ENCODE peak calls at places on chromosomes 5 and 9, in six cellular contexts. One of them, this sample, is unnamed.

GRCh38 chr5:150497274-150497988 is 10.5 kb upstream of the NDST1 start:
- DNase-seq in ovary: peak
- DNase-seq in H1: no peak
- DNase-seq in Calu3: peak
- DNase-seq in GM13976: no peak
- DNase-seq in IMR-90: peak
- DNase-seq in this sample: no peak

GRCh38 chr5:35777358-35778087 is 79.2 kb upstream of the IL7R start:
- DNase-seq in ovary: peak
- DNase-seq in H1: no peak
- DNase-seq in Calu3: peak
- DNase-seq in GM13976: peak
- DNase-seq in IMR-90: peak
- DNase-seq in this sample: peak

GRCh38 chr9:107636596-107637405 is 147.2 kb upstream of the KLF4 start:
- DNase-seq in ovary: no peak
- DNase-seq in H1: no peak
- DNase-seq in Calu3: no peak
- DNase-seq in GM13976: no peak
- DNase-seq in IMR-90: peak
- DNase-seq in this sample: no peak

GRCh38 chr9:116391306-116391900 is 237.8 kb downstream of the PAPPA start:
- DNase-seq in ovary: no peak
- DNase-seq in H1: no peak
- DNase-seq in Calu3: no peak
- DNase-seq in GM13976: no peak
- DNase-seq in IMR-90: peak
- DNase-seq in this sample: no peak

GRCh38 chr9:74557577-74557976 is 60.4 kb downstream of the RORB start:
- DNase-seq in ovary: no peak
- DNase-seq in H1: no peak
- DNase-seq in Calu3: no peak
- DNase-seq in GM13976: no peak
- DNase-seq in IMR-90: no peak
- DNase-seq in this sample: no peak

GRCh38 chr5:14180437-14180836 is 37.3 kb downstream of the TRIO start:
- DNase-seq in ovary: no peak
- DNase-seq in H1: no peak
- DNase-seq in Calu3: no peak
- DNase-seq in GM13976: no peak
- DNase-seq in IMR-90: no peak
- DNase-seq in this sample: no peak

GRCh38 chr5:132109494-132110053 is 36.0 kb downstream of the CSF2 start:
- DNase-seq in ovary: no peak
- DNase-seq in H1: no peak
- DNase-seq in Calu3: no peak
- DNase-seq in GM13976: no peak
- DNase-seq in IMR-90: peak
- DNase-seq in this sample: no peak

GRCh38 chr9:108511200-108511756 is 344.5 kb downstream of the ACTL7B start:
- DNase-seq in ovary: no peak
- DNase-seq in H1: no peak
- DNase-seq in Calu3: no peak
- DNase-seq in GM13976: no peak
- DNase-seq in IMR-90: peak
- DNase-seq in this sample: no peak

GRCh38 chr9:124216474-124217176 is 41.1 kb upstream of the NEK6 start:
- DNase-seq in ovary: no peak
- DNase-seq in H1: no peak
- DNase-seq in Calu3: no peak
- DNase-seq in GM13976: peak
- DNase-seq in IMR-90: no peak
- DNase-seq in this sample: peak

GRCh38 chr5:157057459-157058370 is 1.2 kb downstream of the HAVCR1 start:
- DNase-seq in ovary: no peak
- DNase-seq in H1: no peak
- DNase-seq in Calu3: no peak
- DNase-seq in GM13976: no peak
- DNase-seq in IMR-90: no peak
- DNase-seq in this sample: no peak

GRCh38 chr5:180623411-180623834 is 26.0 kb downstream of the FLT4 start:
- DNase-seq in ovary: no peak
- DNase-seq in H1: no peak
- DNase-seq in Calu3: no peak
- DNase-seq in GM13976: no peak
- DNase-seq in IMR-90: no peak
- DNase-seq in this sample: no peak

DNA sequence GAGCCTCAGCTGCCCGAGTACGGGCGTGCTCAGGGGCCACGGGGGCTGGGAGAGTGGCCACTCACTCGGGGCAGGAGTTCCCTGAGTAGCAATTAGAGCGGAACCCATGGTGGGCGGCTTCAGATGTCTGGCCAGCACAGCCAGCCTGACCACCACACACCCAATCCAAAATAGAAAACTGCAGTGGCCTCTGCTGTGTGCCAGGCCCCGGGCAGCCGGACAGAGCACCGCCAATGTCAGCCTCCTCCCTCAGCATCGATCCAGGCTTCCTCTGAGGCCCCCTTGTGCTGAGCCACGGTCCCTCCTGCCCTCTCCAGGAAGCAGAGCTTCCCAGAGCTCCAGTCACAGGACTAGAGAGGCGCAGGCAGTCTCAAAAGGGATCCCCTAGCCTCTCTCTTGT is 2.7 kb downstream of the ADAMTS2 start:
- DNase-seq in ovary: no peak
- DNase-seq in H1: no peak
- DNase-seq in Calu3: no peak
- DNase-seq in GM13976: no peak
- DNase-seq in IMR-90: peak
- DNase-seq in this sample: no peak
- TF ChIP-seq CTCF in ovary: no peak
- TF ChIP-seq CTCF in H1: no peak
- TF ChIP-seq CTCF in Calu3: no peak
- TF ChIP-seq CTCF in GM13976: no peak
- TF ChIP-seq CTCF in IMR-90: peak
- TF ChIP-seq CTCF in this sample: no peak

DNA sequence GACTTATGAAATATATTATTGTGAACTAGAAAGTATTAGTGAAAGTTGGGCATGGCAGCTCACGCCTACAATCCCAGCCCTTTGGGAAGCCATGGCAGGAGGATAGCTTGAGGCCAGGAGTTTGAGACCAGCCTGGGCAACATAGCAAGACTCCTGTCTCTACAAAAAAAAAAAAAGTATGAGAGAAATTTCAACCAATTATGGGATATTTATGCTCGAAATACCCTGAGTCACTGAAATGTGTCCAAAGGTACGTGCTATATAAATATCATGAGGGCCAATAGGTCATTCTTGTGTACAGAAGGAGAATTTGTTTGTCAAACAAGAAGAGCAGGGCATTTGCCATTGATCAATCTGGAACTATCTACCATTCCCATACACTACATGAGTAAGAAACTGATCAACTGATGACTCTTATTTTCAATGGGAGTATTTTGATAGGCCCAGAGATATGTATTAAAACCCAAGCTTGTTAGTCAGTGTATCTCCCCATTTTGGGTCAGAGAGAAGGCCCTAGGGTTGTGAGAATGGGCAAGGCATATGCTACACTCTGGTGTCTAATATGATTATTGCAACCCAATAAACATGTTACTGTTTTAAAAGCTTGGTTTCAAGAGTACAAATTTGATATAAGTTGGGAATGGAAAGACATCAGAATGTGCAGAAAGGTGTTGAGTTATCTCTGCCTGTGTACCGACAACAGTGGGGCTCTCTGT is 21.7 kb upstream of the HOMER1 start:
- DNase-seq in ovary: no peak
- DNase-seq in H1: no peak
- DNase-seq in Calu3: no peak
- DNase-seq in GM13976: no peak
- DNase-seq in IMR-90: peak
- DNase-seq in this sample: no peak
- TF ChIP-seq CTCF in ovary: no peak
- TF ChIP-seq CTCF in H1: no peak
- TF ChIP-seq CTCF in Calu3: peak
- TF ChIP-seq CTCF in GM13976: no peak
- TF ChIP-seq CTCF in IMR-90: peak
- TF ChIP-seq CTCF in this sample: no peak

DNA sequence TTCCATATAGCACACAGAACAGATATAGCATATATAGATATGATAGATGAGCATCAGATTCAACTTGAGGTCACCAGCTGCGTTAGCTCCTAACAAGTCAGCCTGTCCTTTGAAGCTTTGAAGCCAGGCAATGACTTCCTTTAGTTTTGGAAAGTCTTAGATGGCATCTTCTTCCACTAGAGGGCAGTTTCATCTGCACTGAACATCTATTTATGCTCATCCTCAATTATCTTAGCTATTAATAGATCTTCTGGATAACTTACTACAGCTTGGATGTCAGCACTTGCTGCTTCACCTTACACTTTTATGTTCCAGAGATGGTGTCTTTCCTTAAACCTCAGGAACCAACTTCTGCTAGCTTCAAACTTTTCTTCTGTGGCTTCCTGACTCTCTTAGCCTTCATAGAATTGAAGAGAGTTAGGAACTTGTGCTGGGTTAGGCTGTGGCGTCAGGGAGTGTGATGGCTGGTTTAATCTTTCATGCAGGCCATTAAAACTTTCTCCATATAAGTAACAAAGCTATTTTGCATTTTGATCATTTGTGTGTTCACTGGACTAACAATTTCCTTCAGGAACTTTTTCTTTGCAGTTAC is 1401.4 kb downstream of the EFNA5 start:
- DNase-seq in ovary: no peak
- DNase-seq in H1: no peak
- DNase-seq in Calu3: no peak
- DNase-seq in GM13976: no peak
- DNase-seq in IMR-90: peak
- DNase-seq in this sample: no peak
- TF ChIP-seq CTCF in ovary: no peak
- TF ChIP-seq CTCF in H1: no peak
- TF ChIP-seq CTCF in Calu3: no peak
- TF ChIP-seq CTCF in GM13976: peak
- TF ChIP-seq CTCF in IMR-90: peak
- TF ChIP-seq CTCF in this sample: peak

DNA sequence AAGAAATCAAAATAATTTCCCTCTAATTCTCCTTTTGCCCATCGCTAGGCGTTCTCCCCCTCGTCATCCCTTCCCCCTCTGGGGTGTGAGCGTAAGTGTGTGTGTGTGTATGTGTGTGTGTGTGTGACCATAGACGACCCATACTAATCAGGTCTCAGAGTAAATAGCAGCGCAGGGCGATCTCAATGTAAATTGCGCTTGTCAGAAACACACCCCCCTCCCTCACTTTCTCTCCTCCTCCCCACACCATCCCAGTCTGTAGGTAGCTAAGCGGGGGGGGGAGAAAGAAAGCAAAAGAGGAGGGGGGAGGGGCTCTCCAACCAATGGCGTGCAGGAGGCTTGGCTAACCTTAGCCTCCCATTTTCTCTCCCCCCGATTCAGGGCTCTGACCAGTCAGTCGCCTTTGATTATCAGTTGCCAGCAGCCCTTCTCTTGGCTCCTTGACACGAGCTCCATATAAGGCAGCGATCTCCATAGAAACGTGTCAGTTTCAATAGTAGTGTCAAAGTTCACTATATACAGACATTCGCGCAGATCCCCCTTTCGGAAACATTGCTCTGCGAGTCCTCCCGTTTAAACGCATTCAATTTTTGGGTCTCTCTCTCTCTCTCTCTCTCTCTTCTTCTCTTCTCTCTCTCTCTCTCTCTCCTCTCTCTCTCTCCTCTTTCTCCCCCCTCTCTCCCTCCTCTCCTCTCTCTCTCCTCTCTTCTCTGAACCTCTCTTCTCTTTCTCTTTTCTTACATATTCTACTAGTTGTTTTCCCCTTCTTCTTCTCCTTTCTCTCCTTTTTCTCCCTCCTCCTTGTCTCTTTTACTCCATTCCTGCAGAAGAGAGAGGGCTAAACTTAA is at the start of gene NR2F1:
- DNase-seq in ovary: peak
- DNase-seq in H1: peak
- DNase-seq in Calu3: peak
- DNase-seq in GM13976: peak
- DNase-seq in IMR-90: peak
- DNase-seq in this sample: no peak
- TF ChIP-seq CTCF in ovary: peak
- TF ChIP-seq CTCF in H1: no peak
- TF ChIP-seq CTCF in Calu3: no peak
- TF ChIP-seq CTCF in GM13976: no peak
- TF ChIP-seq CTCF in IMR-90: peak
- TF ChIP-seq CTCF in this sample: no peak